ENCODE peak calls at places on chromosomes 3 and 15, in five cellular contexts. One of them, this sample, is unnamed.

GRCh38 chr3:161310649-161311423 is 60.5 kb downstream of the SPTSSB start:
- DNase-seq in stimulated activated CD4-positive, alpha-beta T cell treated with anti-CD3 and anti-CD28 coated beads, Interleukin-1b, Interleukin-23, amount 100 ng/mL, for 48 hours: peak; percentile 54
- DNase-seq in hypothalamus: no peak
- DNase-seq in RWPE1: no peak
- DNase-seq in thyroid gland: no peak
- DNase-seq in this sample: no peak

GRCh38 chr15:90060797-90061196 is 41.5 kb downstream of the IDH2 start:
- DNase-seq in thyroid gland: no peak
- DNase-seq in RWPE1: no peak
- DNase-seq in stimulated activated CD4-positive, alpha-beta T cell treated with anti-CD3 and anti-CD28 coated beads, Interleukin-1b, Interleukin-23, amount 100 ng/mL, for 48 hours: no peak
- DNase-seq in hypothalamus: no peak
- DNase-seq in this sample: no peak

GRCh38 chr15:91547356-91547755 is 306.2 kb upstream of the SLCO3A1 start:
- DNase-seq in thyroid gland: no peak
- DNase-seq in hypothalamus: no peak
- DNase-seq in stimulated activated CD4-positive, alpha-beta T cell treated with anti-CD3 and anti-CD28 coated beads, Interleukin-1b, Interleukin-23, amount 100 ng/mL, for 48 hours: no peak
- DNase-seq in RWPE1: no peak
- DNase-seq in this sample: no peak

GRCh38 chr3:159740054-159740453 is 248.6 kb upstream of the IL12A start:
- DNase-seq in stimulated activated CD4-positive, alpha-beta T cell treated with anti-CD3 and anti-CD28 coated beads, Interleukin-1b, Interleukin-23, amount 100 ng/mL, for 48 hours: no peak
- DNase-seq in thyroid gland: peak; percentile 25
- DNase-seq in RWPE1: no peak
- DNase-seq in hypothalamus: no peak
- DNase-seq in this sample: no peak

GRCh38 chr3:194075802-194076460 is 60.0 kb upstream of the HES1 start:
- DNase-seq in stimulated activated CD4-positive, alpha-beta T cell treated with anti-CD3 and anti-CD28 coated beads, Interleukin-1b, Interleukin-23, amount 100 ng/mL, for 48 hours: no peak
- DNase-seq in hypothalamus: no peak
- DNase-seq in RWPE1: no peak
- DNase-seq in thyroid gland: peak; percentile 23
- DNase-seq in this sample: no peak

GRCh38 chr3:11188231-11188630 is 33.9 kb downstream of the HRH1 start:
- DNase-seq in hypothalamus: no peak
- DNase-seq in thyroid gland: no peak
- DNase-seq in RWPE1: no peak
- DNase-seq in stimulated activated CD4-positive, alpha-beta T cell treated with anti-CD3 and anti-CD28 coated beads, Interleukin-1b, Interleukin-23, amount 100 ng/mL, for 48 hours: no peak
- DNase-seq in this sample: no peak

GRCh38 chr3:138646527-138646926 is 38.0 kb downstream of the FAIM start:
- DNase-seq in RWPE1: no peak
- DNase-seq in thyroid gland: no peak
- DNase-seq in hypothalamus: no peak
- DNase-seq in stimulated activated CD4-positive, alpha-beta T cell treated with anti-CD3 and anti-CD28 coated beads, Interleukin-1b, Interleukin-23, amount 100 ng/mL, for 48 hours: no peak
- DNase-seq in this sample: no peak

GRCh38 chr15:101357333-101357732 is 62.3 kb upstream of the SNRPA1 start:
- DNase-seq in hypothalamus: no peak
- DNase-seq in thyroid gland: no peak
- DNase-seq in stimulated activated CD4-positive, alpha-beta T cell treated with anti-CD3 and anti-CD28 coated beads, Interleukin-1b, Interleukin-23, amount 100 ng/mL, for 48 hours: no peak
- DNase-seq in RWPE1: no peak
- DNase-seq in this sample: no peak

GRCh38 chr3:190849607-190850006 is 12.9 kb downstream of the GMNC start:
- DNase-seq in hypothalamus: no peak
- DNase-seq in RWPE1: peak; percentile 16
- DNase-seq in thyroid gland: no peak
- DNase-seq in stimulated activated CD4-positive, alpha-beta T cell treated with anti-CD3 and anti-CD28 coated beads, Interleukin-1b, Interleukin-23, amount 100 ng/mL, for 48 hours: no peak
- DNase-seq in this sample: no peak

GRCh38 chr15:92883643-92884458 is 16.3 kb upstream of the CHD2 start:
- DNase-seq in RWPE1: no peak
- DNase-seq in thyroid gland: no peak
- DNase-seq in hypothalamus: no peak
- DNase-seq in stimulated activated CD4-positive, alpha-beta T cell treated with anti-CD3 and anti-CD28 coated beads, Interleukin-1b, Interleukin-23, amount 100 ng/mL, for 48 hours: no peak
- DNase-seq in this sample: no peak

GRCh38 chr15:83288381-83288801 is 3.9 kb upstream of the BNC1 start:
- DNase-seq in stimulated activated CD4-positive, alpha-beta T cell treated with anti-CD3 and anti-CD28 coated beads, Interleukin-1b, Interleukin-23, amount 100 ng/mL, for 48 hours: no peak
- DNase-seq in thyroid gland: no peak
- DNase-seq in hypothalamus: no peak
- DNase-seq in RWPE1: peak; percentile 82
- DNase-seq in this sample: no peak

GRCh38 chr3:114449271-114450007 is 155.6 kb downstream of the TIGIT start:
- DNase-seq in RWPE1: peak; percentile 17
- DNase-seq in thyroid gland: no peak
- DNase-seq in hypothalamus: no peak
- DNase-seq in stimulated activated CD4-positive, alpha-beta T cell treated with anti-CD3 and anti-CD28 coated beads, Interleukin-1b, Interleukin-23, amount 100 ng/mL, for 48 hours: no peak
- DNase-seq in this sample: no peak

GRCh38 chr15:95247068-95247984 is 1016.0 kb downstream of the MCTP2 start:
- DNase-seq in thyroid gland: no peak
- DNase-seq in stimulated activated CD4-positive, alpha-beta T cell treated with anti-CD3 and anti-CD28 coated beads, Interleukin-1b, Interleukin-23, amount 100 ng/mL, for 48 hours: no peak
- DNase-seq in hypothalamus: no peak
- DNase-seq in RWPE1: peak; percentile 93
- DNase-seq in this sample: no peak

GRCh38 chr3:24514139-24514538 is 19.5 kb upstream of the THRB start:
- DNase-seq in RWPE1: no peak
- DNase-seq in stimulated activated CD4-positive, alpha-beta T cell treated with anti-CD3 and anti-CD28 coated beads, Interleukin-1b, Interleukin-23, amount 100 ng/mL, for 48 hours: no peak
- DNase-seq in thyroid gland: no peak
- DNase-seq in hypothalamus: no peak
- DNase-seq in this sample: no peak

GRCh38 chr15:98735895-98736617 is 87.7 kb downstream of the IGF1R start:
- DNase-seq in RWPE1: no peak
- DNase-seq in stimulated activated CD4-positive, alpha-beta T cell treated with anti-CD3 and anti-CD28 coated beads, Interleukin-1b, Interleukin-23, amount 100 ng/mL, for 48 hours: no peak
- DNase-seq in hypothalamus: no peak
- DNase-seq in thyroid gland: no peak
- DNase-seq in this sample: no peak

GRCh38 chr3:102629943-102630342 is 195.1 kb downstream of the ZPLD1 start:
- DNase-seq in stimulated activated CD4-positive, alpha-beta T cell treated with anti-CD3 and anti-CD28 coated beads, Interleukin-1b, Interleukin-23, amount 100 ng/mL, for 48 hours: no peak
- DNase-seq in hypothalamus: no peak
- DNase-seq in thyroid gland: no peak
- DNase-seq in RWPE1: no peak
- DNase-seq in this sample: no peak

GRCh38 chr3:121793078-121793477 is 41.8 kb downstream of the IQCB1 start:
- DNase-seq in thyroid gland: no peak
- DNase-seq in stimulated activated CD4-positive, alpha-beta T cell treated with anti-CD3 and anti-CD28 coated beads, Interleukin-1b, Interleukin-23, amount 100 ng/mL, for 48 hours: no peak
- DNase-seq in hypothalamus: no peak
- DNase-seq in RWPE1: no peak
- DNase-seq in this sample: no peak

GRCh38 chr15:69468241-69469121 is 15.9 kb downstream of the RPLP1 start:
- DNase-seq in hypothalamus: no peak
- DNase-seq in stimulated activated CD4-positive, alpha-beta T cell treated with anti-CD3 and anti-CD28 coated beads, Interleukin-1b, Interleukin-23, amount 100 ng/mL, for 48 hours: peak; percentile 87
- DNase-seq in RWPE1: peak; percentile 93
- DNase-seq in thyroid gland: peak; percentile 94
- DNase-seq in this sample: peak; percentile 29

GRCh38 chr3:128293930-128294329 is 140.6 kb downstream of the EEFSEC start:
- DNase-seq in stimulated activated CD4-positive, alpha-beta T cell treated with anti-CD3 and anti-CD28 coated beads, Interleukin-1b, Interleukin-23, amount 100 ng/mL, for 48 hours: no peak
- DNase-seq in hypothalamus: no peak
- DNase-seq in thyroid gland: no peak
- DNase-seq in RWPE1: no peak
- DNase-seq in this sample: no peak

GRCh38 chr3:124258057-124258500 is 266.2 kb upstream of the ROPN1 start:
- DNase-seq in RWPE1: no peak
- DNase-seq in thyroid gland: peak; percentile 77
- DNase-seq in stimulated activated CD4-positive, alpha-beta T cell treated with anti-CD3 and anti-CD28 coated beads, Interleukin-1b, Interleukin-23, amount 100 ng/mL, for 48 hours: no peak
- DNase-seq in hypothalamus: no peak
- DNase-seq in this sample: no peak

GRCh38 chr3:185549651-185550111 is 2.7 kb downstream of the LIPH start:
- DNase-seq in RWPE1: no peak
- DNase-seq in stimulated activated CD4-positive, alpha-beta T cell treated with anti-CD3 and anti-CD28 coated beads, Interleukin-1b, Interleukin-23, amount 100 ng/mL, for 48 hours: no peak
- DNase-seq in hypothalamus: no peak
- DNase-seq in thyroid gland: no peak
- DNase-seq in this sample: no peak

GRCh38 chr3:107065094-107065861 is 312.0 kb upstream of the CCDC54 start:
- DNase-seq in thyroid gland: peak; percentile 5
- DNase-seq in hypothalamus: no peak
- DNase-seq in stimulated activated CD4-positive, alpha-beta T cell treated with anti-CD3 and anti-CD28 coated beads, Interleukin-1b, Interleukin-23, amount 100 ng/mL, for 48 hours: no peak
- DNase-seq in RWPE1: no peak
- DNase-seq in this sample: peak; percentile 7

GRCh38 chr3:101124125-101124524 is 130.9 kb upstream of the ABI3BP start:
- DNase-seq in hypothalamus: no peak
- DNase-seq in thyroid gland: peak; percentile 2
- DNase-seq in stimulated activated CD4-positive, alpha-beta T cell treated with anti-CD3 and anti-CD28 coated beads, Interleukin-1b, Interleukin-23, amount 100 ng/mL, for 48 hours: no peak
- DNase-seq in RWPE1: no peak
- DNase-seq in this sample: no peak

GRCh38 chr3:71893120-71893519 is 108.2 kb upstream of the PROK2 start:
- DNase-seq in stimulated activated CD4-positive, alpha-beta T cell treated with anti-CD3 and anti-CD28 coated beads, Interleukin-1b, Interleukin-23, amount 100 ng/mL, for 48 hours: no peak
- DNase-seq in thyroid gland: no peak
- DNase-seq in RWPE1: no peak
- DNase-seq in hypothalamus: peak; percentile 34
- DNase-seq in this sample: no peak

GRCh38 chr15:25680659-25680970 is 182.5 kb downstream of the ATP10A start:
- DNase-seq in hypothalamus: no peak
- DNase-seq in stimulated activated CD4-positive, alpha-beta T cell treated with anti-CD3 and anti-CD28 coated beads, Interleukin-1b, Interleukin-23, amount 100 ng/mL, for 48 hours: no peak
- DNase-seq in thyroid gland: no peak
- DNase-seq in RWPE1: no peak
- DNase-seq in this sample: no peak

GRCh38 chr3:11154036-11154952 is at the start of gene HRH1:
- DNase-seq in stimulated activated CD4-positive, alpha-beta T cell treated with anti-CD3 and anti-CD28 coated beads, Interleukin-1b, Interleukin-23, amount 100 ng/mL, for 48 hours: no peak
- DNase-seq in RWPE1: peak; percentile 13
- DNase-seq in thyroid gland: peak; percentile 6
- DNase-seq in hypothalamus: no peak
- DNase-seq in this sample: no peak

GRCh38 chr3:150345021-150345538 is 63.0 kb upstream of the TSC22D2 start:
- DNase-seq in thyroid gland: peak; percentile 65
- DNase-seq in RWPE1: peak; percentile 92
- DNase-seq in stimulated activated CD4-positive, alpha-beta T cell treated with anti-CD3 and anti-CD28 coated beads, Interleukin-1b, Interleukin-23, amount 100 ng/mL, for 48 hours: no peak
- DNase-seq in hypothalamus: no peak
- DNase-seq in this sample: no peak

GRCh38 chr3:60720696-60721228 is 530.5 kb downstream of the FHIT start:
- DNase-seq in stimulated activated CD4-positive, alpha-beta T cell treated with anti-CD3 and anti-CD28 coated beads, Interleukin-1b, Interleukin-23, amount 100 ng/mL, for 48 hours: no peak
- DNase-seq in thyroid gland: no peak
- DNase-seq in hypothalamus: no peak
- DNase-seq in RWPE1: no peak
- DNase-seq in this sample: no peak

GRCh38 chr3:20101041-20101440 is 60.8 kb downstream of the KAT2B start:
- DNase-seq in stimulated activated CD4-positive, alpha-beta T cell treated with anti-CD3 and anti-CD28 coated beads, Interleukin-1b, Interleukin-23, amount 100 ng/mL, for 48 hours: no peak
- DNase-seq in RWPE1: no peak
- DNase-seq in hypothalamus: no peak
- DNase-seq in thyroid gland: no peak
- DNase-seq in this sample: no peak

This sample was measured in CMK.